ENCODE peak calls at places on chromosomes 13 and 19, in six cellular contexts. Y is suprapubic skin, Q is sigmoid colon, P is body of pancreas, X is IMR-90, L is Peyer's patch. G is an unnamed sample. For H3K36me3, the result is how much of the 10 kb centered on the place peaks cover.

GRCh38 chr19:8333771-8334457 is 9.1 kb downstream of the KANK3 start:
- DNase-seq in P (no peak), X (no peak), Q (no peak), L (no peak), Y (no peak), G (no peak)

GRCh38 chr13:102580552-102581169 is 16.1 kb upstream of the TPP2 start:
- DNase-seq in Q (no peak), L (no peak), Y (no peak), X (peak), P (peak), G (no peak)

GRCh38 chr19:18306209-18306902 is 16.5 kb downstream of the LSM4 start:
- DNase-seq in X (no peak), L (peak), Y (no peak), P (no peak), Q (no peak), G (no peak)

GRCh38 chr13:47112205-47112896 is 215.5 kb upstream of the HTR2A start:
- DNase-seq in Q (no peak), Y (no peak), L (no peak), X (no peak), P (no peak), G (no peak)

GRCh38 chr19:1945899-1946298 is 4.9 kb downstream of the CSNK1G2 start:
- DNase-seq in L (no peak), Q (peak), P (peak), Y (no peak), X (no peak), G (peak)

GRCh38 chr13:38804536-38804935 is 117.7 kb downstream of the FREM2 start:
- DNase-seq in X (no peak), Q (no peak), P (no peak), Y (no peak), L (no peak), G (no peak)

GRCh38 chr19:28239270-28239669 is 973.7 kb downstream of the UQCRFS1 start:
- DNase-seq in Q (no peak), Y (no peak), X (no peak), P (no peak), L (no peak), G (no peak)

GRCh38 chr19:21474671-21475181 is 30.7 kb upstream of the ZNF429 start:
- DNase-seq in Q (peak), P (peak), L (peak), X (peak), Y (peak), G (peak)

GRCh38 chr19:22422220-22422619 is at the start of gene ZNF98:
- DNase-seq in P (peak), Y (no peak), Q (peak), L (no peak), X (no peak), G (no peak)

GRCh38 chr13:80824231-80824630 is 483.3 kb upstream of the SPRY2 start:
- DNase-seq in X (no peak), Q (no peak), P (no peak), Y (no peak), L (no peak), G (peak)

GRCh38 chr19:29170554-29170953 is 42.4 kb downstream of the UQCRFS1 start:
- DNase-seq in Q (no peak), L (no peak), Y (no peak), X (no peak), P (no peak), G (no peak)

GRCh38 chr19:4068058-4068966 is 1.6 kb upstream of the ZBTB7A start:
- DNase-seq in L (no peak), X (no peak), Q (no peak), Y (no peak), P (no peak), G (no peak)

GRCh38 chr19:4069331-4069959 is 2.7 kb upstream of the ZBTB7A start:
- DNase-seq in X (no peak), Q (no peak), P (peak), L (peak), Y (no peak), G (no peak)

GRCh38 chr19:4066176-4066606 is 508 bp downstream of the ZBTB7A start:
- DNase-seq in P (no peak), Q (peak), L (peak), Y (peak), X (no peak), G (no peak)

GRCh38 chr19:4066682-4067395 is at the start of gene ZBTB7A:
- DNase-seq in X (peak), P (peak), Y (peak), L (peak), Q (peak), G (peak)

DNA sequence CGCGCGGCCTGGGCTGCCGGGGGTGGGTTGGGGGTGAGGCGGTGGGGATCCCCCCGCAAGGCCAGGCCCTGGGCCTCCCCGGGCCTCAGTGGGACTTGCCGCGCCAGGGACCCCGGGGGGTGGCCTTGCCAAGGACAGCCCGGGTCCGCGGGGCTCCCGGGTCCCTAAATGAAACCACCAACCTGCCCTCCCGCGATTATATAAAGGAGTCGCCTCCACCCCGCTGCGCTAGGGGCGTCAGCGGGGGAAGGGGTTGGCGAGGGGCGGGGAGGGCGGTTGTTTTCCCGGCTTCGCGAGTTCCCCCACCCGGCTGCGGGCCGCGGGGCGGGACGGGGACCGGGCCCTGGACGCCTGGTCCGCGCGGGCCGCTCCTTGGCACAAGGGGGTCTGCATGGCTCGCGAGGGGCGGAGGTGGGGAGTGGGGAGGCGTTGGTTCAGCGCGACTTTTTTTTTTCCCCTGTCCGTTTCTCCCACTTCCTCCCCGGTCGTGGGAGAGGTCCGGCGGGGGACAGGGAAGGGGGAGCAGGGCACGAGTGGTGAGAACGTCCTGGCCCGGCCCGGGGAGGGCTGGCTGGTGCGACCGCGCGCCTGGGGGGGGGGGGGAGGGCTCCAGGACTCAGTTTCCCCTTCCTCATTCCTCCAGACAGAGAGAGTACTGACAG is 828 bp upstream of the ZBTB7A start:
- DNase-seq in X (no peak), P (no peak), L (no peak), Y (peak), Q (no peak), G (no peak)
- TF ChIP-seq POLR2A in X (no peak), P (peak), L (peak), Y (peak), Q (peak), G (no peak)

DNA sequence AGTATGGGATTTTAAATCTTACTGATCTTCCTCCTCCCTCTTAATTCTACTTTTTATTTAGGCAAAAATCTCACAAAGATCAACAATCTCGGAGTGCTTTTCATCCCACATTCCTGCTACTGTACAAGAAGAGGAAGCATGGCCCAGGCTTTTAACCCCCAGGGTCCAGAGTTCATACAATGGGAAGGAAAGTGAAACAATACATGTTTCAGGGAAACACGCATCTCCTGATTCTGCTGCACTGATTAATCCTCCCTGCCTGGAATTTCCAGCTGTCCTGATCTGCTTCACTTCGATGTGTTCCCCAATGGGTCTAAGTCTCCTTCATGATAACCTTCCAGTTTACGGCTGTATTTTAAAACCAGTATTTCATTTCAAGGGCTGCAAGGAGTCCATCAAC is 44.5 kb downstream of the COL4A1 start:
- DNase-seq in L (no peak), X (no peak), P (no peak), Q (no peak), Y (no peak), G (no peak)
- H3K36me3 ChIP-seq in L (under half), X (under half), P (under half), Q (under half), Y (under half), G (under half)

GRCh38 chr19:13794752-13795589 is at the start of gene ZSWIM4:
- DNase-seq in L (peak), X (peak), Q (peak), Y (peak), P (peak), G (peak)

GRCh38 chr19:13797870-13798269 is 2.6 kb downstream of the ZSWIM4 start:
- DNase-seq in L (no peak), X (peak), Q (no peak), P (peak), Y (no peak), G (no peak)

GRCh38 chr19:13797058-13797440 is 1.8 kb downstream of the ZSWIM4 start:
- DNase-seq in P (no peak), Q (no peak), X (no peak), Y (no peak), L (no peak), G (no peak)

GRCh38 chr19:13795595-13796300 is 505 bp downstream of the ZSWIM4 start:
- DNase-seq in Q (no peak), Y (no peak), L (no peak), X (peak), P (peak), G (no peak)

DNA sequence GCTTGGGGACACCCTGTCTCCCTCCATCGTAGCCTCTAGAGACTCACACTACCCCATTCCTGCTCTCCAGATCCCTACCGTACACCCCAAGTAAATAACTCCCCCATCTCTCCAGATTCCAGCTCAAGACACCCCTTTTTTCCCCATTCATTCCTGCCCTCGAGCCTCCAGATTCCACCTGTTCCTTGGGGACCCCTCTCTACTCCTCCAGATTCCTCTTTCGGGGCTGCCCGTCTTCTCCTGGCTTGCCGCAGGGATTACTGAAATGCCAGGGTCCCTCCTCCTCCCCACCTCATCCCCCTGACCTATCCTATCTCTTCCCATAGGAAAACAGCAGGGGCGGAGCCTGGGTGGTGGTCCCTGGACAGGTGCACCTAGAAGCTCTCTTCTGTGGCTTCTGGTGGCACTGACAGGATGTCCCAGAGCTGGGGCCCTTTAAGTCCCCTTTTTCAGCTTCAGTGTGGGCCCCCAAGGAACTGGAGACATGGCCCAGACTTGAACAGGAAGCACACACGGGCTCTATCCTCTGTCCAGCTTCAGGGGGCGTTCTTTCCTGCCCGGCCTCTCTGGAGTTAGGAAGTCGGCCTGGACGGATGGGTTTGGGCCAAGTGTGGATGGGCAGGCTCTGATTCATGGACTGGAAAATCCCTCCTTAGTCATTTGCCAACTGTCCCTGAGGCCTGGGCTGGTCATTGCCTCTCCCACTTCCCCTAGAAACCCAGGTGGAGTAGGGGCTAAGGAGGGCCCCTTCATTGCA is 1.2 kb downstream of the ZSWIM4 start:
- DNase-seq in L (peak), P (peak), Q (peak), X (peak), Y (peak), G (peak)
- TF ChIP-seq CTCF in L (no peak), P (no peak), Q (no peak), X (peak), Y (no peak), G (no peak)

DNA sequence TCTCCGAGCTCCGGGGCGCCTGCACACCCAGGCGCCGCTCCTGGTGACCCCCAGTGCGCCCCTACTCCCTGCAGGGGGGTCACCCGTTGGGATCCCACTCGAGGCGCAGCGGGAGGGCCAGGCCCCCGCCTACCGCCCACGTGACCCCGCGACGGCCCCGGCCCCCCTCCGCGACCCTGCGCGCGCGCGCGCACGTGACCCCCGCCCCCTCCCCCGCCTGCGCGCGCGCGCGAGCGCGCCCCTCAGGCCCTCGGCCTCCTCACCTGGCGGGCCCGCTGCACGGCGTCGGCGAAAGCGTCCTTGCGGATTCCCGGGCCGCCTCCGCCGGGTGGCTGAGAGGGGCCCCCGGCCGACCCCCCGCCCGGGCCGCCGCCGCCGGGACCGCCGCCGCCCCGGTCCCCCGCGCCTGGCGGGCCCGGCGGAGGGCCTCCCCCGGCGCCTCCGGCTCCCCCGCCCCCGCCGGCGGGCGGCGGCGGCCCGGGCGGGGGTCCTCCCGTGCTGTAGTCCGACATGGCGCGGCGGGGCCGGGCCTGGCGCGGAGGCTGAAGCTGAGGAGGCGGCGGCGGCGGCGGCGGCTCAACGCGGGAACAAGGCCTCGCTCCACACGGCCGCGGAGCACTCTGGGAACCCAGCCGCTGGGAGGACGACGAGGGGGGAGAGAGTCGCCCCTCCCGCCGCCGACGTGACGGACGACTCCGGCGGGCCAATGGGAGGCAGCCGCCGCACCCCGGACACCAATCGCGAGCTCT is at the start of gene KHSRP:
- DNase-seq in X (no peak), Q (peak), P (no peak), L (no peak), Y (no peak), G (no peak)
- TF ChIP-seq POLR2A in X (peak), Q (peak), P (peak), L (peak), Y (peak), G (peak)

GRCh38 chr19:17172624-17173345 is 42.4 kb upstream of the USE1 start:
- DNase-seq in Q (no peak), X (no peak), L (no peak), P (no peak), Y (no peak), G (no peak)
- H3K36me3 ChIP-seq in Q (half or more), X (half or more), L (half or more), P (under half), Y (half or more), G (under half)

DNA sequence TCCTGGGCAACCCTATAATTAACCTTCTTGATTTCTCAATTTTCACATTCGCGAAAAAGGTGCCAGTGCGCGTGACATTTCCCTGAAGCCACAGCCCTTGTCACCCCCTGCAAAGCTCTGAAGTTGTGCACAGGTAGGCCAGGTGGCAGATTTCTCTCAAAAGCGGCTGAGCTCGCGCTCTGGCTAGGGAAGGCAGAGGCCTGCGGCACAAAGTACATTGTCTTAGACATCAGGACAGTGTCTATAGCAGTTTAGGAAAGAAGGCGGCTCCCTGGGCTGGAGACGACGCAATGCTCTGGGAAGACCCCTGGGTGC is 42.9 kb upstream of the ZNF14 start:
- DNase-seq in Q (no peak), X (no peak), P (peak), L (no peak), Y (no peak), G (no peak)
- TF ChIP-seq CTCF in Q (no peak), X (no peak), P (no peak), L (no peak), Y (no peak), G (no peak)

DNA sequence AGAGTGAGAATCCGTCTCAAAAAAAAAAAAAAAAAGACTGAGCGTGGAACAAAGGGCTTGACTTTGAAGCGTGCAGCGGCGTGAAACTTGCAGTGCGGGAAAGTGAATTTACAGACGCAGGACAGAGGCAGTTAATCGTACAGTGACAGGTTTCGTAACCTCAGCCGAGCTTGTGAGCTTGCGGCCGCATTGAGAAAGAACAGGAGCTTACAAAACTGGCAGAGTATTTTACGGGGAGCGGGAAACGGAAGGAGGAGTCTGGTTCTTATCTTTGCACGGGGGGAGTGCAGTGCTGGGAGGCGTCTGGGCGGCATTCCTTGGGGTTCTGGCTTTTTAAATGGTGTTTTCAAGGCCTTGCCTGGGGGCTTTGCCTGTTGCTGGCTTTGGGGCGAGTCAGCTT is 6.0 kb upstream of the BSG start:
- DNase-seq in Y (peak), L (no peak), P (peak), Q (peak), X (peak), G (no peak)
- TF ChIP-seq POLR2A in Y (no peak), L (no peak), P (no peak), Q (no peak), X (no peak), G (no peak)

GRCh38 chr19:52651956-52652355 is 13.8 kb upstream of the ZNF83 start:
- DNase-seq in X (no peak), L (no peak), Q (no peak), Y (no peak), P (no peak), G (no peak)

GRCh38 chr19:52640916-52641315 is 2.8 kb upstream of the ZNF83 start:
- DNase-seq in L (no peak), Y (peak), P (no peak), Q (no peak), X (no peak), G (no peak)

GRCh38 chr19:52648336-52648990 is 10.3 kb upstream of the ZNF83 start:
- DNase-seq in X (peak), L (no peak), P (no peak), Q (no peak), Y (no peak), G (no peak)

GRCh38 chr19:52646571-52647222 is 8.5 kb upstream of the ZNF83 start:
- DNase-seq in Y (no peak), L (no peak), P (no peak), X (peak), Q (no peak), G (no peak)
- H3K36me3 ChIP-seq in Y (under half), L (under half), P (under half), X (under half), Q (under half), G (under half)

GRCh38 chr19:58338336-58338735 is 11.5 kb downstream of the ZSCAN22 start:
- DNase-seq in L (no peak), X (no peak), Y (no peak), P (no peak), Q (no peak), G (no peak)

GRCh38 chr19:58336216-58336615 is 9.4 kb downstream of the ZSCAN22 start:
- DNase-seq in Q (no peak), X (no peak), Y (no peak), P (no peak), L (no peak), G (no peak)

GRCh38 chr19:58335630-58336029 is 8.8 kb downstream of the ZSCAN22 start:
- DNase-seq in X (no peak), Y (no peak), P (no peak), L (no peak), Q (no peak), G (no peak)

GRCh38 chr19:58336820-58337219 is 10.0 kb downstream of the ZSCAN22 start:
- DNase-seq in Y (no peak), P (no peak), Q (no peak), L (no peak), X (no peak), G (no peak)

DNA sequence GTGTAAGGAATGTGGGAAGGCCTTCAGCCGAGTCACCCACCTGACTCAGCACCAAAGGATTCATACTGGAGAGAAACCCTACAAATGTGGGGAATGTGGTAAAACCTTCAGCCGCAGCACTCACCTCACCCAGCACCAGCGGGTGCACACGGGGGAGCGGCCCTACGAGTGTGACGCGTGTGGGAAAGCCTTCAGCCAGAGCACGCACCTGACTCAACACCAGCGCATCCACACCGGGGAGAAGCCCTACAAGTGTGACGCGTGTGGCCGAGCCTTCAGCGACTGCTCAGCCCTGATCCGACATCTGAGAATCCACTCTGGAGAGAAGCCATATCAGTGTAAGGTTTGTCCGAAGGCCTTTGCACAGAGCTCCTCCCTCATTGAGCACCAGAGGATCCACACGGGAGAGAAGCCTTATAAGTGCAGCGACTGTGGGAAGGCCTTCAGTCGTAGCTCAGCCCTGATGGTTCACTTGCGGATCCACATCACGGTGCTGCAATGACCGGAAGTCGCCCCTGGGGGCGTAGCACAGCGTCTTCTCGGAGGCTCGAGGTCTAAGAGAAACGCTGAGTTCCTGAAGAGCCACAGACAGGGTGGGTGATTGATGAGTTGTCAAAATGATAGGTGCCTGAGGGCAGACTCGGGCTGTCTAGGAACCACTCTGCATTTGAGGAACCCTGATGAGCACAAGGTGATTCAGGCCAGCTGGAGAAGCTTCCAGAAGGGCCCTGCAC is 12.2 kb downstream of the ZSCAN22 start:
- DNase-seq in Q (no peak), Y (no peak), X (peak), P (no peak), L (no peak), G (no peak)
- TF ChIP-seq CTCF in Q (no peak), Y (no peak), X (no peak), P (no peak), L (no peak), G (no peak)